ENCODE peak calls at places on chromosomes 5 and 9, in five cellular contexts. One of them, this sample, is unnamed.

GRCh38 chr5:40307076-40307475 is 372.6 kb upstream of the PTGER4 start:
- DNase-seq in IMR-90: no peak
- DNase-seq in H1: no peak
- DNase-seq in HepG2: no peak
- DNase-seq in K562: no peak
- DNase-seq in this sample: no peak

GRCh38 chr9:89799221-89799620 is 194.4 kb downstream of the GADD45G start:
- DNase-seq in IMR-90: no peak
- DNase-seq in H1: no peak
- DNase-seq in HepG2: no peak
- DNase-seq in K562: no peak
- DNase-seq in this sample: no peak

GRCh38 chr9:34185778-34186551 is 7.1 kb downstream of the UBAP1 start:
- DNase-seq in IMR-90: peak; percentile 93
- DNase-seq in H1: no peak
- DNase-seq in HepG2: no peak
- DNase-seq in K562: no peak
- DNase-seq in this sample: peak; percentile 82

GRCh38 chr5:139903805-139904565 is 108.4 kb downstream of the PSD2 start:
- DNase-seq in IMR-90: no peak
- DNase-seq in H1: no peak
- DNase-seq in HepG2: no peak
- DNase-seq in K562: peak; percentile 59
- DNase-seq in this sample: peak; percentile 16

GRCh38 chr5:38540348-38540747 is 16.1 kb downstream of the LIFR start:
- DNase-seq in IMR-90: no peak
- DNase-seq in H1: no peak
- DNase-seq in HepG2: no peak
- DNase-seq in K562: no peak
- DNase-seq in this sample: no peak

GRCh38 chr9:21402387-21403247 is 6.3 kb upstream of the IFNA8 start:
- DNase-seq in IMR-90: no peak
- DNase-seq in H1: no peak
- DNase-seq in HepG2: no peak
- DNase-seq in K562: no peak
- DNase-seq in this sample: peak; percentile 33

GRCh38 chr9:77030045-77030444 is 10.6 kb downstream of the FOXB2 start:
- DNase-seq in IMR-90: no peak
- DNase-seq in H1: no peak
- DNase-seq in HepG2: no peak
- DNase-seq in K562: no peak
- DNase-seq in this sample: no peak

GRCh38 chr5:57368010-57368409 is 114.6 kb downstream of the ACTBL2 start:
- DNase-seq in IMR-90: peak; percentile 68
- DNase-seq in H1: no peak
- DNase-seq in HepG2: no peak
- DNase-seq in K562: no peak
- DNase-seq in this sample: peak; percentile 17

GRCh38 chr5:141877478-141878185 is 578 bp downstream of the PCDH1 start:
- DNase-seq in IMR-90: no peak
- DNase-seq in H1: no peak
- DNase-seq in HepG2: no peak
- DNase-seq in K562: no peak
- DNase-seq in this sample: no peak

GRCh38 chr9:138048184-138048583 is 170.6 kb downstream of the CACNA1B start:
- DNase-seq in IMR-90: no peak
- DNase-seq in H1: no peak
- DNase-seq in HepG2: no peak
- DNase-seq in K562: no peak
- DNase-seq in this sample: no peak

GRCh38 chr9:122302541-122302940 is 37.9 kb downstream of the MRRF start:
- DNase-seq in IMR-90: peak; percentile 20
- DNase-seq in H1: no peak
- DNase-seq in HepG2: no peak
- DNase-seq in K562: no peak
- DNase-seq in this sample: no peak

DNA sequence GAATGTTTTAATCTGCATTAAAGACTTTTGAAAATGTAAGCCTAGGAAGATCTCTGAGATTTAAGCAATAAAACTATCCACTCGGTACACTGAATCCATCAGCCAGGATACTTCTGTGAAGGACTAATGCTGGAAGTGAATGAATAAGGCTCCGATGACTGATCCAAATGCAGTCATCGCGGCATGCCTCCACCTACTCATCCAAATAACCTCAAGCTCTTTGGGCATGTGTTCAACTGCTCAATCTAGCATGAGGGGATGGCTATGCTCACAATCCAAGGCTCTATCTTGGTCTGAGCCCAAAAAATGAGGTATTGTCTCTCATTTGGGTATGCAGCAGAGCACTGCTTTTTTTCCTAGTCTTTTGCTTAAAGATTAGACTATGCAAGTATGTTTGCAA is 19.2 kb downstream of the MARCHF3 start:
- DNase-seq in IMR-90: peak; percentile 97
- DNase-seq in H1: no peak
- DNase-seq in HepG2: no peak
- DNase-seq in K562: no peak
- DNase-seq in this sample: no peak
- TF ChIP-seq MAFK in IMR-90: no peak
- TF ChIP-seq MAFK in H1: no peak
- TF ChIP-seq MAFK in HepG2: no peak
- TF ChIP-seq MAFK in K562: no peak
- TF ChIP-seq MAFK in this sample: no peak

DNA sequence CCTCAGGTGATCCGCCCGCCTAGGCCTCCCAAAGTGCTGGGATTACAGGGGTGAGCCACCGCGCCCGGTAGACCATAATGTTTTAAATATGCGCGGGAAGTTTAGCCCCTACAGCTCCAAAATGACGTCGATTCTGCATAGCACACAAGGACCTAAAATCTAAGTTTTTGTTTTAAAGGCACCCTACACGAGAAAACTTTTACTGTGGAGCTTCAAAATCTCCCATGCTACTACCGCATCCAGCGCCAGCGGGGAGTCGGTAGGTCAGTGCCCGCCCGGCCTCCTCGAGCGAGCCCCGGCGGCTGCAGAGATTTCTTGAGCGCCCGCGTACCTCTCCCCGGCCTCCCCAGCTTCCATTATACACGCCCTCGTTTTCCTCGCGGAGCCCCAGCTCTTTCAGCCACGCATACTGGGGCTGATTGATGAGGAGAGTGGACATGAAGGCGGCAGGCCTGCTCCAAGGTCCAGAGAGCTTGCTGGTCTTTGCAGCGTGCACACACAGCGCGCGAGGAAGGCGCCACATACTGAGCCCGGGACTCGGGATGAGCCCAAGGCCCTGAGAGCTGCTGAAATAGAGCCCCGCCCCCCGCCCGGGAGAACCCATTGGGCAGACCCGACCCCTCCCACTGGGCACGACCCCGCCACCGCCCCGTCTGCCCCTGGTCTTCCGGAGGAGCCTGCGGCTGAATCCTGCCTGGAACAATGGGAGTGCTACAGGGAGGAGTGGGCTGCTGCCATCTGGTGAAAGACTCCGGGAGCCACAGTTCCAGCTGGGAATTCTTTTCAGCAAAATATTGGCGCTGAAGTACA is at the start of gene ALDH7A1:
- DNase-seq in IMR-90: no peak
- DNase-seq in H1: peak; percentile 96
- DNase-seq in HepG2: peak; percentile 95
- DNase-seq in K562: no peak
- DNase-seq in this sample: peak; percentile 96
- TF ChIP-seq MAFK in IMR-90: no peak
- TF ChIP-seq MAFK in H1: no peak
- TF ChIP-seq MAFK in HepG2: no peak
- TF ChIP-seq MAFK in K562: no peak
- TF ChIP-seq MAFK in this sample: no peak

GRCh38 chr5:150043657-150044333 is 42.6 kb downstream of the CSF1R start:
- DNase-seq in IMR-90: peak; percentile 66
- DNase-seq in H1: no peak
- DNase-seq in HepG2: no peak
- DNase-seq in K562: no peak
- DNase-seq in this sample: no peak
- TF ChIP-seq MAFK in IMR-90: no peak
- TF ChIP-seq MAFK in H1: no peak
- TF ChIP-seq MAFK in HepG2: no peak
- TF ChIP-seq MAFK in K562: no peak
- TF ChIP-seq MAFK in this sample: no peak

DNA sequence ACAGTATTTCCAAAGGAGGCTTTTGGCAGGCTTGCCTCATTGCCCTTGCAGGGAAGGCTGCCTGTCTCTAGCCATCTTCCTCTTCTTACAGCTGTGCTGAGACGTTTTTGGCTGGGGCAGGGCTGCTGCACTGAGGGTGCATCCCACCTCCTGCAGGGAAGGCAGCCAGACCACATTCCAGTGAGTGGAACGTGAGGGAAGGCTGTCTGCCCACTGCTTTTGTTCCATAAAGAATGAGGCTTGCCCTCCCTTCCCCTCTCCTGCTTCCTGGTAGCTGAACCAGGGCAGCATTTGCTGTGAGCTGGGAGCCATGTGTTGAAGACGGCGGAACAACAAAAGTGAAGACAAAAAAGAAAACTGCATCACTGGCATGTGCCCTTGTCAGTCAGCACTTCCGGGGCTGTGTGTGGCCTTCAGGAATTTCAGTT is 16.8 kb downstream of the MGAT1 start:
- DNase-seq in IMR-90: peak; percentile 64
- DNase-seq in H1: peak; percentile 80
- DNase-seq in HepG2: no peak
- DNase-seq in K562: no peak
- DNase-seq in this sample: no peak
- TF ChIP-seq MAFK in IMR-90: no peak
- TF ChIP-seq MAFK in H1: no peak
- TF ChIP-seq MAFK in HepG2: no peak
- TF ChIP-seq MAFK in K562: no peak
- TF ChIP-seq MAFK in this sample: no peak

DNA sequence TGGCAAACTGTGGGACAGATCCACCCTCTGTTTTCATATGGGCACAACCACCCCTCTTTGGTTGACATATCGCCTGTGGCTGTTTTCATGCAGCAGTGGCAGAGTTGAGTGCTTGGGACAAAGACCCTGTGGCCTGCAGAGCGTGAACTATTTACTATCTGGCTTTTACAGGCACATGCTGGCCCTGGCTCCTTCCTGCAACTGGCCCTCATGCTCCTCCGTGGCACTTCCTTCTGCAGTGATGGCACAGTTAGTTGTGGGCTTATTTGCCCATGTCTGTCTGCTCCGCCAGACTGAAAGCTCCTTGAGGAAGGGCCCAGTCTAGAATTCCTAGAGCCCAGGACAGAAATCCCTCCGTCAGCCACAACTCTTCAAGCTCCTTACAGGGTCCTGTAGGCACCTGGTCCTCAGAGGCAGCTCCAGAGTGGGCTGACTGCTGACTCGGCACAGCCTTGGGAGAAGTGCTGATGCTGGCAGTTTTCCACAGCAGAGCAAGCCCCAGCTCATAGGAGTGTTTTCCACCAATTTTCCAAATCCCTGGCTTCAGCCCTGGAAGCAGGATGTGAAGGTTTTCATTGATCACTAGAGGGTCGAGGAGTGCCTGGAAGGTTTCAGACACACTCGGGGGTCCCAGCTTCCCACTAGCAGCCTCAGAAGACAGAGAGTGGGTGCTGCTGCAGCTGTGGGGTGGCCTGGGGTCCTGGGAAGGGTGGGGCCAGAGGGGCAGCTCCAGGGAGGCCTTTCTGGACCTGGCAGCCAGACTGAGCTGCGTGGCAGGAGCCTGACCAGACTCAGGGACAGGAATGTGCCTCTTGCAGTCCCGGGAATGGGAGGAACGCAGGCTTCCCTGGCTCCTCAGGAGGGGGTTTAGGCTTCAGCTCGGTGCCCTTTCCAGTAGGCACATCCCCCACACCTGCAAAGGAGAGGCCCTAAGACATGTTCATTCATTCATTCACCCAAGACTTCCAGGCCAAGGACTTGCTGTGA is 56.5 kb upstream of the ANGPTL2 start:
- DNase-seq in IMR-90: no peak
- DNase-seq in H1: no peak
- DNase-seq in HepG2: no peak
- DNase-seq in K562: no peak
- DNase-seq in this sample: no peak
- TF ChIP-seq MAFK in IMR-90: peak; percentile 93
- TF ChIP-seq MAFK in H1: peak; percentile 55
- TF ChIP-seq MAFK in HepG2: peak; percentile 95
- TF ChIP-seq MAFK in K562: peak; percentile 66
- TF ChIP-seq MAFK in this sample: peak; percentile 90

GRCh38 chr9:7615344-7615743 is 184.2 kb downstream of the DMAC1 start:
- DNase-seq in IMR-90: no peak
- DNase-seq in H1: no peak
- DNase-seq in HepG2: no peak
- DNase-seq in K562: no peak
- DNase-seq in this sample: no peak

DNA sequence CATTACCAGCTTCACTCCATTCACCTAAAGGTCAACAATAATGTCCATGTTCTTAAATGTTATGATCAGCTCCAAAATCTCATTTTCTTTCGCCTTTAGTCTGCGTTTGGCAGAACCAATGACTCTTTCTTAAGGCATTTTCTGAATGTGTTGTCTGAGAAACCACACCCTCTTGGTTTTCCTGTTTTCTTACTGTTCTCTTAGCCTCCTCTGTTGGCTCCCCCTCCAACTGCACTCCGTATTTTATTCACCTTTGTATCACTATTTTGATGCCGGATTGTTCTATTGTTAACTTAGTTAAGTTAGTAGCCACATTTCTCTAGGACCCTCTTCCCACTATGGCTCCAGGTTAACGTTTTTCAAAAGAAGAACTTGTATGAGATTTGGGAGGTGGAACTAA is 185.6 kb downstream of the DMAC1 start:
- DNase-seq in IMR-90: no peak
- DNase-seq in H1: no peak
- DNase-seq in HepG2: no peak
- DNase-seq in K562: no peak
- DNase-seq in this sample: no peak
- TF ChIP-seq MAFK in IMR-90: no peak
- TF ChIP-seq MAFK in H1: no peak
- TF ChIP-seq MAFK in HepG2: no peak
- TF ChIP-seq MAFK in K562: no peak
- TF ChIP-seq MAFK in this sample: no peak

This sample was measured in A549.